ENCODE peak calls at places on chromosomes 13 and 19, in six cellular contexts. H, A, I, L, Y and S are unnamed samples.
A peak's percentile ranks its signal among the peaks of the same experiment; 100 is the strongest.

GRCh38 chr19:15469513-15470297 is 5.4 kb upstream of the RASAL3 start:
- DNase-seq in I (no peak), L (no peak), A (no peak), Y (no peak), H (peak; percentile 34), S (no peak)

GRCh38 chr19:8445488-8446001 is 770 bp downstream of the HNRNPM start:
- DNase-seq in Y (peak; percentile 54), L (peak; percentile 26), A (peak; percentile 26), H (peak; percentile 48), I (peak; percentile 49), S (no peak)

GRCh38 chr19:428144-428543 is 19.2 kb upstream of the C2CD4C start:
- DNase-seq in A (no peak), L (no peak), Y (no peak), I (no peak), H (no peak), S (no peak)

GRCh38 chr13:20984879-20985278 is 76.5 kb downstream of the LATS2 start:
- DNase-seq in Y (no peak), A (no peak), L (no peak), I (no peak), H (no peak), S (no peak)

GRCh38 chr19:57712222-57712621 is 3.2 kb upstream of the ZNF154 start:
- DNase-seq in A (no peak), H (no peak), L (no peak), Y (no peak), I (no peak), S (no peak)

GRCh38 chr13:43269037-43269476 is 245.7 kb downstream of the DNAJC15 start:
- DNase-seq in Y (peak; percentile 87), A (peak; percentile 64), I (no peak), H (no peak), L (peak; percentile 32), S (peak; percentile 89)

GRCh38 chr13:41352935-41353801 is 42.1 kb downstream of the NAA16 start:
- DNase-seq in A (peak; percentile 24), L (peak; percentile 58), Y (peak; percentile 87), I (peak; percentile 67), H (no peak), S (peak; percentile 23)

GRCh38 chr19:43224855-43225253 is 19.4 kb upstream of the PSG4 start:
- DNase-seq in H (no peak), Y (no peak), A (no peak), L (no peak), I (no peak), S (no peak)

GRCh38 chr13:100573121-100573520 is 15.5 kb downstream of the GGACT start:
- DNase-seq in I (peak; percentile 76), H (peak; percentile 75), L (peak; percentile 67), A (peak; percentile 41), Y (peak; percentile 83), S (peak; percentile 59)